ENCODE peak calls at places on chromosomes 2 and 18, in six cellular contexts. G is HepG2, I is K562, S is H1, T is GM12878, F is GM12891. B is an unnamed sample.

GRCh38 chr2:22497789-22498188 is 887.2 kb upstream of the KLHL29 start:
- DNase-seq in S (no peak), F (no peak), I (no peak), G (no peak), T (no peak), B (no peak)

GRCh38 chr2:209307161-209308001 is 116.5 kb upstream of the MAP2 start:
- DNase-seq in T (no peak), G (no peak), I (no peak), S (peak; percentile 77), F (no peak), B (no peak)

GRCh38 chr18:32303400-32303799 is 113.6 kb downstream of the MEP1B start:
- DNase-seq in T (no peak), I (no peak), S (no peak), F (no peak), G (no peak), B (no peak)

GRCh38 chr2:105780606-105781005 is 35.9 kb downstream of the NCK2 start:
- DNase-seq in T (no peak), F (no peak), I (no peak), S (no peak), G (no peak), B (no peak)

GRCh38 chr18:11368020-11368419 is 218.7 kb upstream of the PIEZO2 start:
- DNase-seq in G (no peak), I (no peak), S (no peak), T (peak; percentile 28), F (no peak), B (no peak)

GRCh38 chr18:39173022-39173421 is 1607.4 kb upstream of the CELF4 start:
- DNase-seq in F (no peak), G (peak; percentile 45), T (no peak), I (no peak), S (no peak), B (no peak)

GRCh38 chr2:25354116-25354515 is 12.4 kb upstream of the DNMT3A start:
- DNase-seq in G (no peak), F (no peak), I (no peak), T (no peak), S (no peak), B (no peak)

GRCh38 chr2:47190188-47190818 is 35.2 kb upstream of the STPG4 start:
- DNase-seq in T (no peak), I (no peak), F (no peak), S (no peak), G (no peak), B (no peak)

GRCh38 chr2:231200805-231201474 is 2.5 kb downstream of the ARMC9 start:
- DNase-seq in G (no peak), I (peak; percentile 44), T (no peak), F (no peak), S (no peak), B (no peak)

GRCh38 chr2:224173882-224174415 is 134.9 kb upstream of the SERPINE2 start:
- DNase-seq in F (no peak), G (no peak), I (no peak), T (no peak), S (no peak), B (no peak)

GRCh38 chr2:7646661-7647060 is 729.4 kb downstream of the RNF144A start:
- DNase-seq in S (no peak), G (no peak), I (no peak), T (no peak), F (no peak), B (no peak)

GRCh38 chr2:235232474-235233435 is 261.1 kb upstream of the AGAP1 start:
- DNase-seq in G (no peak), F (no peak), T (no peak), S (no peak), I (no peak), B (no peak)

GRCh38 chr2:102358496-102358895 is 2.9 kb downstream of the IL18R1 start:
- DNase-seq in T (no peak), F (no peak), G (no peak), I (no peak), S (no peak), B (no peak)

GRCh38 chr2:157839162-157839801 is 36.8 kb downstream of the ACVR1 start:
- DNase-seq in I (peak; percentile 38), S (peak; percentile 63), G (peak; percentile 70), F (no peak), T (no peak), B (no peak)

GRCh38 chr2:124713969-124714368 is 688.9 kb downstream of the CNTNAP5 start:
- DNase-seq in F (no peak), I (no peak), T (no peak), S (no peak), G (no peak), B (no peak)

GRCh38 chr2:239168575-239168974 is 232.2 kb downstream of the HDAC4 start:
- DNase-seq in S (no peak), G (no peak), T (no peak), F (no peak), I (no peak), B (no peak)

GRCh38 chr2:237405605-237406004 is 8.4 kb downstream of the COL6A3 start:
- DNase-seq in G (no peak), I (no peak), T (no peak), S (no peak), F (no peak), B (no peak)

GRCh38 chr18:21134895-21135294 is 23.3 kb upstream of the ROCK1 start:
- DNase-seq in S (no peak), T (no peak), I (no peak), G (no peak), F (no peak), B (no peak)

GRCh38 chr2:110101280-110101844 is 14.3 kb downstream of the MALL start:
- DNase-seq in F (no peak), G (peak; percentile 77), T (no peak), S (no peak), I (no peak), B (no peak)

GRCh38 chr2:43737097-43737854 is 36.6 kb upstream of the DYNC2LI1 start:
- DNase-seq in T (no peak), F (no peak), I (no peak), G (no peak), S (no peak), B (no peak)

GRCh38 chr2:219772697-219773096 is 145.3 kb downstream of the SLC4A3 start:
- DNase-seq in F (no peak), T (no peak), G (no peak), I (no peak), S (no peak), B (no peak)

GRCh38 chr2:11342561-11343343 is 1.7 kb downstream of the ROCK2 start:
- DNase-seq in I (peak; percentile 11), G (peak; percentile 94), F (no peak), S (no peak), T (no peak), B (no peak)

GRCh38 chr2:158969717-158970521 is 1.5 kb downstream of the TANC1 start:
- DNase-seq in F (no peak), T (no peak), S (no peak), G (no peak), I (no peak), B (no peak)

GRCh38 chr18:80127635-80128034 is 18.6 kb downstream of the ADNP2 start:
- DNase-seq in T (no peak), I (no peak), S (no peak), G (no peak), F (no peak), B (no peak)

GRCh38 chr2:99765919-99766318 is 276.1 kb upstream of the REV1 start:
- DNase-seq in I (no peak), T (no peak), F (no peak), G (no peak), S (no peak), B (no peak)

GRCh38 chr2:170739048-170739447 is 23.9 kb downstream of the SP5 start:
- DNase-seq in S (no peak), G (peak; percentile 54), F (no peak), I (no peak), T (no peak), B (no peak)
- TF ChIP-seq TAF1 in S (no peak), G (no peak), F (no peak), I (no peak), T (no peak), B (no peak)

DNA sequence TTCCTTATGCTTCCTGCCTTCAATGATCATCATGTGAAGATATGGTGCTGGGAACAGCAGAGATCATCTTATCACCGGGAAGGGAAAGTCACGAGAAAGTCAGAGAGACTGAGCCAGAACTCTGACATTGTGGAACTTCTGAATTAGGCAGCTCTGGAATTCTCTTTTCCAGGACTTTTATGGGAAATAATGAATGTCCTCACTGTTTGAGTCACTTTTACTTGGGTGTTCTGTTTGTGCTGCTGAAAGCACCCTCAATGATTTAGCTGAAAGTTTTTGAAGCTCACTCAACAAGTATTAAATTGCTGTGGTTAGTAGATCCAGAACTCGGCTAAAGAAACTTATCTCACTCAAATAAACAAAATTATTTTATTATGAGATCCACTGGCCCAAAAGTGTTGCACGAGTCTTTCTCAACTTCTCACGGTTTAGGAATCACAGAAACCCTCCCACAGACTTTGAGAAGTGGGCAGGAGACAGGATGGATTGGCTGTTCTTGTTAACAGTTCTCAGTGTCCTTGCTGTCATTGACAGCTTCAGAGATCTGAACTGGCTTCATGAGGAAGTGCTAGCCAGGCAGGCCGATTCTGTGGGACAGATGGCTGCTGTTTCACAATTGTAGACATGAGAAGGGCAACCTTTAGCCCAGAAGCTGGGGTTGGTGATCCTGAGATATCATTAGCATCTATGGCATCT is 26.4 kb upstream of the ATRAID start:
- DNase-seq in G (peak; percentile 86), F (no peak), T (no peak), I (no peak), S (no peak), B (no peak)
- TF ChIP-seq POLR2AphosphoS5 in G (no peak), F (no peak), T (no peak), I (no peak), S (no peak), B (no peak)

DNA sequence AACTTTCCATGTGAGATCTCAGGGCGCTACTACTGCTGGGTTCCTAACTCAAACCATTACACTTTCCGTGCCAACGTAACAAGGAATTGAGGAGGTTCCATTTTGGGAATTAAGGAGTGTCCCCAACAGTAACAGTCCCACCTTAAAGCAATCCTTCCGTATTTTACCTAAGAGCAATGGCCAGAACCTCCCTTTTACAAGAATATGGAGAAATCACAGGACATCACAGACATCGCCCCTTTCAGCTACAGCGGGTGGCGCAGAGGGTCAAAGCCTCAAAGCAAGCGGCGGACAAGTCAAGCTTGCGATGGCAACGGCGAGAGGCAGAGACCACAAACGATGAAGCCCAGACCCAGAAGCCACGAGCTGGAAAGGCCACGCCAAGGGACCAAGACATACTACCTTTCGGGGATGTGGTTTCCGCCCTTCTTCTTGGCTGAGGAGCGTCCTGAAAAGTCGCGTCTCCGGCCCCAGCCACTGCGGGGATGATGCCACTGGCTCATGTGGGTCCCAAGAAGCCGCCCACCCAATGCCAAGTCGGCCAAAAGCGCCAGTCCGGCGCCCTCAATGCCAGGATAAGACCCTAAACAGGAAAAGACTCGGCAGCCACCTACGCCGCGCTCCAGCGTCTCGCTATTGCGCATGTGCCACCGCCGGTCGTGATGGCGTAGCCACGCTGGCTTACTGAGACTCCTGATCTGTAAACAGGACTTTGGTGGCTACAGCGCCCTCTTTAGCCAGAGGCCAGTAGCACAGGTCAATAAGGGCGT is at the start of gene DUSP11:
- DNase-seq in G (peak; percentile 96), S (peak; percentile 99), T (peak; percentile 94), I (peak; percentile 88), F (peak; percentile 79), B (peak; percentile 76)
- TF ChIP-seq POLR2A in G (peak; percentile 98), S (peak; percentile 76), T (peak; percentile 83), I (peak; percentile 91), F (peak; percentile 76), B (peak; percentile 80)

DNA sequence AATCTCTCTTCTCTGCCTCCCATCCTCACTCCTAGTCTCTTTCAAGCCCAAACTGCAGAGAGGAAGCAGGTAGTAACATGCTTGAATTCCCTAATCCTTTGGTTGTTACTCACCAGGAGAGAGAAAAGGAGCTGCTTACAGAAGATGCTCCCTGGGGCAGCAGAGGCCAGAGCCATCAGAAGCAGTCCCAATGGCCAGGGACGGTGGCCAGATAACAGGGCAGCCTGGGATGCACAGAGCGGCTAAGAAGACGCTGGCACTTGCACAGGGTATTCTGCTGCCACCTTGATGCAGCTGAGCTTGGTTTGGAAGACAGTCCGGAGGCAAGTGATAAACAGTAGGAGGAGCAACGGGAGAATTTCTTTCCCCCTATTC is 250 bp downstream of the DSC1 start:
- DNase-seq in G (no peak), F (no peak), T (no peak), S (no peak), I (no peak), B (no peak)
- TF ChIP-seq TAF1 in G (no peak), F (no peak), T (no peak), S (no peak), I (no peak), B (no peak)

B was measured in GM12892.